ENCODE peak calls at places on chromosomes 2 and 18, in four cellular contexts. C is AG04450; T is effector memory CD4-positive, alpha-beta T cell; U is fibroblast of lung. O is an unnamed sample.

GRCh38 chr2:170017848-170018492 is 160.0 kb upstream of the MYO3B start:
- DNase-seq in C (no peak), T (no peak), U (peak; percentile 36), O (no peak)

GRCh38 chr2:216017365-216017764 is 4.0 kb upstream of the MREG start:
- DNase-seq in C (no peak), T (no peak), U (peak; percentile 21), O (no peak)

GRCh38 chr2:112923237-112923966 is 12.4 kb downstream of the IL37 start:
- DNase-seq in C (no peak), T (no peak), U (no peak), O (no peak)

GRCh38 chr2:96116879-96117533 is 635 bp upstream of the ADRA2B start:
- DNase-seq in C (no peak), T (peak; percentile 24), U (no peak), O (peak; percentile 44)

GRCh38 chr18:6120820-6121279 is 225.5 kb upstream of the TMEM200C start:
- DNase-seq in C (no peak), T (no peak), U (peak; percentile 6), O (no peak)

GRCh38 chr2:234991793-234992192 is 40.0 kb downstream of the SH3BP4 start:
- DNase-seq in C (no peak), T (no peak), U (no peak), O (no peak)

GRCh38 chr2:180539541-180539940 is 440.9 kb upstream of the UBE2E3 start:
- DNase-seq in C (no peak), T (no peak), U (no peak), O (no peak)

GRCh38 chr2:120964819-120965218 is 229.2 kb downstream of the GLI2 start:
- DNase-seq in C (no peak), T (no peak), U (peak; percentile 79), O (no peak)

GRCh38 chr2:36438454-36438977 is 82.9 kb downstream of the CRIM1 start:
- DNase-seq in C (peak; percentile 92), T (no peak), U (peak; percentile 99), O (no peak)

GRCh38 chr2:128028668-128029054 is 802 bp upstream of the SAP130 start:
- DNase-seq in C (no peak), T (no peak), U (no peak), O (no peak)
- H3K27ac ChIP-seq in C (no peak overlapping the region), T (peak overlapping the region; percentile 83), U (no peak overlapping the region), O (peak overlapping the region; percentile 79)

DNA sequence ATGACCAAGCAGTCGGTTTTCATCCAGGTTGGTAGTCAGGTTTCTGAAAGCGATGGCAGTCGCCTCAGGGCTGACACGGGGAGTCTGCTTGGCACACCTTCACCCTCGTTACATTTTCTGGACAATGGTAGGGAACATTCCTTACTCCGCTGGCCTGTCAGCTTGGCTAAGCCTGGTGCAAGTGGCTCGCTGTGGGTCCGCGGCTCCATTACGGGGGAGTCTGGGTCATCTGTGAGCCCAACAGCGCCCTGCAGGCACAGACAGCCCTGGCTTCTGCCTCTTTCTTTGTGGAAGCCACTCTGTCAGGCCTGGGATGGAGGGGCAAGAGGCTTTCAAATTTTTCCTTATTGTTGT is 95.6 kb downstream of the HDAC4 start:
- DNase-seq in C (no peak), T (no peak), U (no peak), O (no peak)
- H3K27ac ChIP-seq in C (no peak overlapping the region), T (no peak overlapping the region), U (no peak overlapping the region), O (no peak overlapping the region)

GRCh38 chr2:157893611-157894010 is 17.5 kb upstream of the ACVR1 start:
- DNase-seq in C (no peak), T (no peak), U (no peak), O (no peak)
- H3K27ac ChIP-seq in C (no peak overlapping the region), T (no peak overlapping the region), U (no peak overlapping the region), O (no peak overlapping the region)

GRCh38 chr18:77005651-77006195 is 126.9 kb downstream of the MBP start:
- DNase-seq in C (no peak), T (no peak), U (no peak), O (no peak)

GRCh38 chr18:77008006-77008405 is 124.6 kb downstream of the MBP start:
- DNase-seq in C (no peak), T (no peak), U (no peak), O (no peak)

GRCh38 chr18:77008576-77009315 is 123.8 kb downstream of the MBP start:
- DNase-seq in C (no peak), T (no peak), U (no peak), O (no peak)

GRCh38 chr18:77006305-77007175 is 126.0 kb downstream of the MBP start:
- DNase-seq in C (no peak), T (no peak), U (no peak), O (no peak)

GRCh38 chr18:77007251-77007650 is 125.3 kb downstream of the MBP start:
- DNase-seq in C (no peak), T (no peak), U (no peak), O (no peak)
- H3K27ac ChIP-seq in C (no peak overlapping the region), T (no peak overlapping the region), U (no peak overlapping the region), O (peak overlapping the region; percentile 79)

DNA sequence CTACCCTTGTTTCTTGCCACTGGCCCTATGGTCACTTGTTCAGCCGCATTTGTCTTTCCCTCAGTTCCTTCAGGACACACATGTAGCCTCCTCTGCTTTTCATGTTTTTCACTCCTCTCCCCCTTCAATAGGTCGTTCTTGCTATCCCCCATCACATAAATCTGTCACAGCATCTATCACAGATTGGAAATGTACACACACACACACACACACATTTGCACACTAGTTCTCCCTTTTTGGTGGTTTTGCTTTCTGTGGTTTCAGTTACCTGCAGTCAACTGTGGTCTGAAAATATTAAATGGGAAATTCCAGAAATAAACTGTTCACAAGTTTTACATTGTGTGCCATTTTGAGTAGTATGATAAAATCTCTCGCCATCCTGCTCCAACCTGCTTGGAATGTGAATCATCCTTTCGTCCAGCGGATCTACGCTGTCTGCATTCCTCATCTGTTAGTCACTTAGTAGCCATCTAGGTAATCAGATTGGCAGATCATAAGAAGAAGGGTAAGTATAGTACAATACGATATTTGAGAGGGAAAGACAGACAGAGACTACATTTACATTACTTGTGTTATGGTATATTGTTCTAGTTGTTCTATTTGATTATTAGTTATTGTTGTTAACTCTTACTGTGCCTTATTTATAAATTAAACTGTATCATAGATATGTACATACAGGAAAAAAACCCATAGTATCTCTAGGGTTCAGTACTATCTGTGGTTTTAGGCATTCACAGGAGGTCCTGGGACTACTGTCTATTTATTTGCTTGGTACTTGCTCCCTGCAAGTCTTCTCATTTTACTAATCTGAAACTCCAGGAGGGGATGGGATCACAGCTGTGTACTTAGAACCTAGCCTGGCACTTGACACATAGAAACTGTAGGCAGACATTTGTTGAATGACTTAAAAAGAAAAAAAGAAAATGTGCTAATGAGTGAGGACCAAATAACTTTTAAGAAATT is 86.1 kb upstream of the PNPT1 start:
- DNase-seq in C (peak; percentile 55), T (no peak), U (peak; percentile 95), O (no peak)
- H3K27ac ChIP-seq in C (no peak overlapping the region), T (no peak overlapping the region), U (no peak overlapping the region), O (no peak overlapping the region)

DNA sequence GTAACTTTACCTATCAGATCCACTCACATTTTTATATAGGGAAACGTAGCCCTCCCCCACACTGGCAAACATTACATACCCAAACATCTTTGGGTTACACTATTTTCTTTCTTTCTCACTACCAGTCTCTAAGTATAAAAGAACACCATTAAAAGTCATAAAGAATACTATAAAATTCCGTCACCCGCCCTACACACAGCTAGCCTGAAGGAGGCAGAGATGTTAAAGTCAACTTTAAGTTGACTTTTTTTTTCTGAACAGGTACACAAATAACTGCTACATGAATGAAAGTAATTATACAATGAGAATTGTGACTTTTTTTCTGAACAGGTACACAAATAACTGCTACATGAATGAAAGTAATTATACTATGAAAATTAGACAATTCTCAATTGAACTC is 628.3 kb downstream of the NUP35 start:
- DNase-seq in C (no peak), T (no peak), U (no peak), O (no peak)
- H3K27ac ChIP-seq in C (no peak overlapping the region), T (no peak overlapping the region), U (no peak overlapping the region), O (no peak overlapping the region)

O was measured in substantia nigra.